ENCODE peak calls at places on chromosomes 6 and 20, in five cellular contexts. H is cardiac fibroblast, Y is fibroblast of lung, U is HEK293T, L is germinal center. R is an unnamed sample.

GRCh38 chr6:21596379-21597242 is 3.1 kb downstream of the SOX4 start:
- DNase-seq in U (peak; percentile 16), L (peak; percentile 35), H (peak; percentile 61), Y (peak; percentile 77), R (peak; percentile 56)

GRCh38 chr20:62372042-62372993 is 5.2 kb upstream of the LAMA5 start:
- DNase-seq in U (no peak), Y (no peak), H (no peak), L (no peak), R (no peak)

GRCh38 chr20:4244700-4245485 is 229.5 kb upstream of the RNF24 start:
- DNase-seq in U (no peak), H (peak; percentile 71), Y (peak; percentile 94), L (no peak), R (no peak)

GRCh38 chr6:132445201-132445951 is 44.1 kb upstream of the MOXD1 start:
- DNase-seq in L (no peak), Y (peak; percentile 81), H (peak; percentile 72), U (no peak), R (peak; percentile 94)

GRCh38 chr6:43887340-43887858 is 117.4 kb downstream of the VEGFA start:
- DNase-seq in U (no peak), L (no peak), Y (no peak), H (no peak), R (no peak)

GRCh38 chr20:47586648-47587306 is 85.1 kb downstream of the NCOA3 start:
- DNase-seq in L (no peak), H (peak; percentile 86), Y (peak; percentile 79), U (no peak), R (peak; percentile 62)

GRCh38 chr20:37267684-37268313 is 6.2 kb upstream of the GHRH start:
- DNase-seq in Y (no peak), H (no peak), L (no peak), U (no peak), R (no peak)

GRCh38 chr6:166228839-166229528 is 61.3 kb upstream of the TBXT start:
- DNase-seq in H (no peak), U (no peak), L (no peak), Y (no peak), R (no peak)

GRCh38 chr20:47607208-47607613 is 105.5 kb downstream of the NCOA3 start:
- DNase-seq in L (no peak), H (peak; percentile 40), U (no peak), Y (peak; percentile 72), R (peak; percentile 57)

GRCh38 chr6:17987576-17988421 is at the start of gene KIF13A:
- DNase-seq in U (peak; percentile 77), L (peak; percentile 68), H (peak; percentile 71), Y (peak; percentile 59), R (peak; percentile 59)

GRCh38 chr6:34360556-34360955 is 31.9 kb downstream of the NUDT3 start:
- DNase-seq in H (peak; percentile 52), Y (peak; percentile 47), L (no peak), U (no peak), R (peak; percentile 84)

GRCh38 chr6:129709451-129709908 is 497 bp downstream of the ARHGAP18 start:
- DNase-seq in L (no peak), H (peak; percentile 90), Y (peak; percentile 85), U (no peak), R (peak; percentile 50)

GRCh38 chr20:47610247-47610944 is 108.7 kb downstream of the NCOA3 start:
- DNase-seq in L (no peak), U (no peak), Y (peak; percentile 79), H (peak; percentile 83), R (peak; percentile 92)

GRCh38 chr6:108762394-108762793 is 85.8 kb upstream of the ARMC2 start:
- DNase-seq in L (no peak), U (no peak), H (no peak), Y (no peak), R (no peak)

GRCh38 chr20:53622247-53623114 is 28.8 kb upstream of the ZNF217 start:
- DNase-seq in L (no peak), Y (peak; percentile 10), U (no peak), H (no peak), R (no peak)

GRCh38 chr6:133225560-133225959 is 15.6 kb upstream of the EYA4 start:
- DNase-seq in L (no peak), H (no peak), Y (no peak), U (no peak), R (no peak)

GRCh38 chr6:53258774-53259155 is 90.0 kb downstream of the ELOVL5 start:
- DNase-seq in L (no peak), H (no peak), Y (no peak), U (no peak), R (no peak)

GRCh38 chr6:131083687-131084086 is 20.6 kb upstream of the EPB41L2 start:
- DNase-seq in Y (no peak), H (no peak), L (no peak), U (no peak), R (peak; percentile 53)

GRCh38 chr6:34610819-34611477 is 54.8 kb upstream of the SPDEF start:
- DNase-seq in U (no peak), H (peak; percentile 83), Y (peak; percentile 91), L (no peak), R (peak; percentile 83)

GRCh38 chr6:15299430-15300131 is 53.7 kb downstream of the JARID2 start:
- DNase-seq in U (no peak), Y (no peak), H (peak; percentile 57), L (peak; percentile 67), R (peak; percentile 38)